ENCODE peak calls at places on chromosomes 1 and 21, in eight cellular contexts. One of them, this sample, is unnamed. For H3K4me1, the result is how much of the 10 kb centered on the place peaks cover.

GRCh38 chr1:162587347-162587746 is 25.8 kb downstream of the UAP1 start:
- DNase-seq in right cardiac atrium: no peak
- DNase-seq in heart left ventricle: no peak
- DNase-seq in CD8-positive, alpha-beta T cell: no peak
- DNase-seq in NT2/D1: no peak
- DNase-seq in mesenchymal stem cell: no peak
- DNase-seq in esophagus squamous epithelium: no peak
- DNase-seq in IMR-90: no peak
- DNase-seq in this sample: no peak

GRCh38 chr1:178867670-178868069 is 3.2 kb downstream of the ANGPTL1 start:
- DNase-seq in right cardiac atrium: no peak
- DNase-seq in heart left ventricle: no peak
- DNase-seq in CD8-positive, alpha-beta T cell: no peak
- DNase-seq in NT2/D1: no peak
- DNase-seq in mesenchymal stem cell: no peak
- DNase-seq in esophagus squamous epithelium: no peak
- DNase-seq in IMR-90: peak
- DNase-seq in this sample: no peak

GRCh38 chr1:183498342-183498991 is 26.2 kb downstream of the SMG7 start:
- DNase-seq in right cardiac atrium: no peak
- DNase-seq in heart left ventricle: no peak
- DNase-seq in CD8-positive, alpha-beta T cell: no peak
- DNase-seq in NT2/D1: no peak
- DNase-seq in mesenchymal stem cell: no peak
- DNase-seq in esophagus squamous epithelium: no peak
- DNase-seq in IMR-90: no peak
- DNase-seq in this sample: no peak

GRCh38 chr1:35443768-35444518 is 113.3 kb downstream of the KIAA0319L start:
- DNase-seq in right cardiac atrium: no peak
- DNase-seq in heart left ventricle: no peak
- DNase-seq in CD8-positive, alpha-beta T cell: no peak
- DNase-seq in NT2/D1: peak
- DNase-seq in mesenchymal stem cell: no peak
- DNase-seq in esophagus squamous epithelium: no peak
- DNase-seq in IMR-90: peak
- DNase-seq in this sample: no peak

GRCh38 chr1:77060000-77060399 is 159.2 kb downstream of the PIGK start:
- DNase-seq in right cardiac atrium: no peak
- DNase-seq in heart left ventricle: no peak
- DNase-seq in CD8-positive, alpha-beta T cell: no peak
- DNase-seq in NT2/D1: peak
- DNase-seq in mesenchymal stem cell: no peak
- DNase-seq in esophagus squamous epithelium: no peak
- DNase-seq in IMR-90: no peak
- DNase-seq in this sample: no peak

GRCh38 chr1:216739771-216740170 is 16.5 kb upstream of the ESRRG start:
- DNase-seq in right cardiac atrium: no peak
- DNase-seq in heart left ventricle: no peak
- DNase-seq in CD8-positive, alpha-beta T cell: no peak
- DNase-seq in NT2/D1: peak
- DNase-seq in mesenchymal stem cell: no peak
- DNase-seq in esophagus squamous epithelium: no peak
- DNase-seq in IMR-90: no peak
- DNase-seq in this sample: no peak

GRCh38 chr21:32334980-32335471 is 36.4 kb downstream of the MRAP start:
- DNase-seq in right cardiac atrium: no peak
- DNase-seq in heart left ventricle: no peak
- DNase-seq in CD8-positive, alpha-beta T cell: no peak
- DNase-seq in NT2/D1: no peak
- DNase-seq in mesenchymal stem cell: peak
- DNase-seq in esophagus squamous epithelium: no peak
- DNase-seq in IMR-90: no peak
- DNase-seq in this sample: no peak

GRCh38 chr1:51840743-51841461 is 37.6 kb downstream of the NRDC start:
- DNase-seq in right cardiac atrium: no peak
- DNase-seq in heart left ventricle: no peak
- DNase-seq in CD8-positive, alpha-beta T cell: no peak
- DNase-seq in NT2/D1: no peak
- DNase-seq in mesenchymal stem cell: no peak
- DNase-seq in esophagus squamous epithelium: no peak
- DNase-seq in IMR-90: no peak
- DNase-seq in this sample: no peak

GRCh38 chr1:67347688-67348472 is 40.2 kb downstream of the IL12RB2 start:
- DNase-seq in right cardiac atrium: peak
- DNase-seq in heart left ventricle: no peak
- DNase-seq in CD8-positive, alpha-beta T cell: no peak
- DNase-seq in NT2/D1: peak
- DNase-seq in mesenchymal stem cell: peak
- DNase-seq in esophagus squamous epithelium: no peak
- DNase-seq in IMR-90: peak
- DNase-seq in this sample: peak

GRCh38 chr1:230870916-230871315 is 2.6 kb upstream of the C1orf198 start:
- DNase-seq in right cardiac atrium: no peak
- DNase-seq in heart left ventricle: no peak
- DNase-seq in CD8-positive, alpha-beta T cell: no peak
- DNase-seq in NT2/D1: no peak
- DNase-seq in mesenchymal stem cell: no peak
- DNase-seq in esophagus squamous epithelium: no peak
- DNase-seq in IMR-90: no peak
- DNase-seq in this sample: no peak

GRCh38 chr1:208682664-208683013 is 438.5 kb upstream of the PLXNA2 start:
- DNase-seq in right cardiac atrium: peak
- DNase-seq in heart left ventricle: no peak
- DNase-seq in CD8-positive, alpha-beta T cell: no peak
- DNase-seq in NT2/D1: no peak
- DNase-seq in mesenchymal stem cell: no peak
- DNase-seq in esophagus squamous epithelium: no peak
- DNase-seq in IMR-90: no peak
- DNase-seq in this sample: no peak

GRCh38 chr1:212212901-212213300 is 72.3 kb upstream of the PPP2R5A start:
- DNase-seq in right cardiac atrium: no peak
- DNase-seq in heart left ventricle: no peak
- DNase-seq in CD8-positive, alpha-beta T cell: no peak
- DNase-seq in NT2/D1: no peak
- DNase-seq in mesenchymal stem cell: no peak
- DNase-seq in esophagus squamous epithelium: no peak
- DNase-seq in IMR-90: no peak
- DNase-seq in this sample: no peak

GRCh38 chr21:42162831-42163510 is 56.0 kb upstream of the ABCG1 start:
- DNase-seq in right cardiac atrium: no peak
- DNase-seq in heart left ventricle: no peak
- DNase-seq in CD8-positive, alpha-beta T cell: no peak
- DNase-seq in NT2/D1: no peak
- DNase-seq in mesenchymal stem cell: no peak
- DNase-seq in esophagus squamous epithelium: no peak
- DNase-seq in IMR-90: no peak
- DNase-seq in this sample: no peak

GRCh38 chr1:203764105-203765028 is 616 bp upstream of the LAX1 start:
- DNase-seq in right cardiac atrium: no peak
- DNase-seq in heart left ventricle: no peak
- DNase-seq in CD8-positive, alpha-beta T cell: no peak
- DNase-seq in NT2/D1: no peak
- DNase-seq in mesenchymal stem cell: no peak
- DNase-seq in esophagus squamous epithelium: no peak
- DNase-seq in IMR-90: no peak
- DNase-seq in this sample: no peak

DNA sequence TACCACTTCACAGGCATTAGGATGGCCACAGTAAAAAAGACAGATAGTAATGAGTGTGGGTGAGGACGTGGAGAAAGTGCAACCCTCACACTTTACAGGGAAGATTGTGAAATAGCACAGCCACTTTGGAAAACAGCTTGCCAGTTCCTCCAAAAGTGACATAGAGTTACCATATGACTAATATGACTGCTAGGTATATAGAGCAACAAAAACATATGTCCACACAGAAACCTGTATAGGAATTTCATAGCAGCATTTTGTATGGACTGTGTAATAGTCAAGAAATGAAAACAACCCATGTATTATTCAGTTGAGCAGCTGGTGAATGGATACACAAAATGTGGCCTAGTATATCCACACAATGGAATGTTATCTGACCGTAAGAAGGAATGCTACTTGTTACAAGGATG is 30.4 kb upstream of the LBR start:
- DNase-seq in right cardiac atrium: no peak
- DNase-seq in heart left ventricle: no peak
- DNase-seq in CD8-positive, alpha-beta T cell: no peak
- DNase-seq in NT2/D1: no peak
- DNase-seq in mesenchymal stem cell: peak
- DNase-seq in esophagus squamous epithelium: no peak
- DNase-seq in IMR-90: peak
- DNase-seq in this sample: no peak
- H3K4me1 ChIP-seq in right cardiac atrium: under half
- H3K4me1 ChIP-seq in heart left ventricle: half or more
- H3K4me1 ChIP-seq in CD8-positive, alpha-beta T cell: under half
- H3K4me1 ChIP-seq in NT2/D1: under half
- H3K4me1 ChIP-seq in mesenchymal stem cell: under half
- H3K4me1 ChIP-seq in esophagus squamous epithelium: half or more
- H3K4me1 ChIP-seq in IMR-90: under half
- H3K4me1 ChIP-seq in this sample: under half

GRCh38 chr1:27101696-27102095 is 53.2 kb downstream of the SLC9A1 start:
- DNase-seq in right cardiac atrium: no peak
- DNase-seq in heart left ventricle: no peak
- DNase-seq in CD8-positive, alpha-beta T cell: no peak
- DNase-seq in NT2/D1: no peak
- DNase-seq in mesenchymal stem cell: no peak
- DNase-seq in esophagus squamous epithelium: no peak
- DNase-seq in IMR-90: no peak
- DNase-seq in this sample: no peak

GRCh38 chr1:27100797-27101491 is 54.0 kb downstream of the SLC9A1 start:
- DNase-seq in right cardiac atrium: no peak
- DNase-seq in heart left ventricle: peak
- DNase-seq in CD8-positive, alpha-beta T cell: no peak
- DNase-seq in NT2/D1: no peak
- DNase-seq in mesenchymal stem cell: no peak
- DNase-seq in esophagus squamous epithelium: no peak
- DNase-seq in IMR-90: no peak
- DNase-seq in this sample: no peak

GRCh38 chr1:27102707-27103468 is 52.0 kb downstream of the SLC9A1 start:
- DNase-seq in right cardiac atrium: peak
- DNase-seq in heart left ventricle: peak
- DNase-seq in CD8-positive, alpha-beta T cell: peak
- DNase-seq in NT2/D1: peak
- DNase-seq in mesenchymal stem cell: peak
- DNase-seq in esophagus squamous epithelium: no peak
- DNase-seq in IMR-90: peak
- DNase-seq in this sample: peak

GRCh38 chr1:27103498-27103897 is 51.4 kb downstream of the SLC9A1 start:
- DNase-seq in right cardiac atrium: no peak
- DNase-seq in heart left ventricle: no peak
- DNase-seq in CD8-positive, alpha-beta T cell: no peak
- DNase-seq in NT2/D1: no peak
- DNase-seq in mesenchymal stem cell: no peak
- DNase-seq in esophagus squamous epithelium: no peak
- DNase-seq in IMR-90: no peak
- DNase-seq in this sample: no peak

GRCh38 chr1:27102134-27102706 is 52.7 kb downstream of the SLC9A1 start:
- DNase-seq in right cardiac atrium: no peak
- DNase-seq in heart left ventricle: peak
- DNase-seq in CD8-positive, alpha-beta T cell: no peak
- DNase-seq in NT2/D1: no peak
- DNase-seq in mesenchymal stem cell: no peak
- DNase-seq in esophagus squamous epithelium: no peak
- DNase-seq in IMR-90: no peak
- DNase-seq in this sample: no peak
- H3K4me1 ChIP-seq in right cardiac atrium: under half
- H3K4me1 ChIP-seq in heart left ventricle: under half
- H3K4me1 ChIP-seq in CD8-positive, alpha-beta T cell: under half
- H3K4me1 ChIP-seq in NT2/D1: under half
- H3K4me1 ChIP-seq in mesenchymal stem cell: under half
- H3K4me1 ChIP-seq in esophagus squamous epithelium: under half
- H3K4me1 ChIP-seq in IMR-90: under half
- H3K4me1 ChIP-seq in this sample: under half

DNA sequence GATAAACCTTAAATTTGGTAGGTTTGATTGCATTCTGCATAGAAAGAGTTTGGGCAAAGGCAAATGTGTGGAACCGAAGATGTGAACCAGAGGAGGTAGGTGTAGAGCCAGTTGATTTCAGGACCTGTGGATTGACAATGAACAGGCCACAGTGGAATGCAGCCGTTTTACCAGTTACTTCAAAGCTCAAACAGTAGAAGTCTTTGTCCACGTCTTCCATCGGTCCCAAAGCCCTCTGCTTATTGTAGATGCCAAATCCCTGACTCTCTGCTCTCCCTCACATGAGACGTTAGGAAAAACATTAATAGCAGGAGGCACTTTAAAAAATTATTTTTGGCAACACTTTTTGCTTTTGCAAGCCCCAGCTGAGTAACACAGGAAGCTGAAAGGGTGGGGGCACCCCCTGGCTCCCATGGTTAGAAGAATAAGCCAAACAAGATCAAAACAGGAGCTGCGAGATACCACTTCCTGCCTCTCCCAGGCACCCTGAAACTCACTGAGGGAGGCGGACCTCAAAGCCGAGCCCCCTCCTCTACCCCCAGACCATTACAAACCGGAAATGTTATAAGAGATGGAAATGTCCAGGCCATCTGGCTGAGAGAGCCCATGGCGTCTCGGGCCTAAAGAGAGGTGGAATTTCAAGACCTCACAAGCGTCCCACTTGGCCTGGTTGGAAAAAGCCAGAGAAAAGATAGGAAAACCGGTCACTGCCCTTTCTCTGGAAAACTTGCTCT is 13.5 kb downstream of the TRAF3IP3 start:
- DNase-seq in right cardiac atrium: peak
- DNase-seq in heart left ventricle: peak
- DNase-seq in CD8-positive, alpha-beta T cell: peak
- DNase-seq in NT2/D1: no peak
- DNase-seq in mesenchymal stem cell: peak
- DNase-seq in esophagus squamous epithelium: peak
- DNase-seq in IMR-90: peak
- DNase-seq in this sample: peak
- H3K4me1 ChIP-seq in right cardiac atrium: under half
- H3K4me1 ChIP-seq in heart left ventricle: under half
- H3K4me1 ChIP-seq in CD8-positive, alpha-beta T cell: half or more
- H3K4me1 ChIP-seq in NT2/D1: under half
- H3K4me1 ChIP-seq in mesenchymal stem cell: under half
- H3K4me1 ChIP-seq in esophagus squamous epithelium: under half
- H3K4me1 ChIP-seq in IMR-90: under half
- H3K4me1 ChIP-seq in this sample: under half

DNA sequence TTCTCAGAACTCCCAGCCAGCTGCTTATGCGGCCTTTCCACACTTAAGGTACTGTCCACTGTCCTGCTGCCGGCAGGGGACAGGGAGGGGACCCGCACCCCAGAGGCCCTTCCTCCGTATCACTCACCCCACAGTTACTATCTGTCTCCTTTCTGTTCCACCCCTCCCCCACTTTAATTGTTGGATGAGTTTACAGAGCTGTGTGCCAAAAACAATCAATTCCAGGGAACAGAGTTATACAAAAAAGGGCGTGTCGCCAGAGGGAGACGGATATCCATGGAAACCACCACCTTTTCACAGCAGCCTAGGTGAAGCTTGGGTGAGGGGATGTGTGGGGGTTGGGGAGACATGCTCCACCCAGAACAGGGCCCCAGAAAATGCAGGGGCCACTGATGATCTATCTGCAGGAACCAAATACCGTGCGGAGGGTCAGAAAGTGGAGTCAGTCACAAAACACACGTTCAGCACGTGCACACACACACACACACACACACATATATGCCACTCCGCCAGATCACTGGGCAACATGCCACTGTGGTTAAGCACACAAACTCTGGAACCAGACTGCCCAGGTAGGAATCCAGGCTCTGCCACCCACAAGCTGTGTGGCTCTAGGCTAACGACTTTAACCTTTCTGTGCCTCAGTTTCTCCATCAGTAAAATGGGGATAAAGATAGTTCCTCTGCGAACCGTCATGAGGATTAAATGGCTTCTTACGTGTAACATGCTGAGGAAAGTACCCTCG is 30.5 kb downstream of the CASZ1 start:
- DNase-seq in right cardiac atrium: no peak
- DNase-seq in heart left ventricle: no peak
- DNase-seq in CD8-positive, alpha-beta T cell: no peak
- DNase-seq in NT2/D1: no peak
- DNase-seq in mesenchymal stem cell: no peak
- DNase-seq in esophagus squamous epithelium: no peak
- DNase-seq in IMR-90: no peak
- DNase-seq in this sample: no peak
- H3K4me1 ChIP-seq in right cardiac atrium: under half
- H3K4me1 ChIP-seq in heart left ventricle: under half
- H3K4me1 ChIP-seq in CD8-positive, alpha-beta T cell: under half
- H3K4me1 ChIP-seq in NT2/D1: under half
- H3K4me1 ChIP-seq in mesenchymal stem cell: under half
- H3K4me1 ChIP-seq in esophagus squamous epithelium: under half
- H3K4me1 ChIP-seq in IMR-90: under half
- H3K4me1 ChIP-seq in this sample: under half

This sample was measured in testis.